ENCODE peak calls at places on chromosomes 12 and 14, in six cellular contexts. L, N, C, X, O and E are unnamed samples.
A peak's percentile ranks its signal among the peaks of the same experiment; 100 is the strongest.

GRCh38 chr12:38664661-38665269 is 240.6 kb downstream of the CPNE8 start:
- DNase-seq in L (no peak), N (no peak), C (peak; percentile 58), X (no peak), O (peak; percentile 33), E (peak; percentile 17)

GRCh38 chr12:124842073-124842749 is 21.5 kb downstream of the SCARB1 start:
- DNase-seq in L (no peak), N (no peak), C (no peak), X (no peak), O (no peak), E (no peak)

GRCh38 chr14:53783256-53783655 is 173.4 kb downstream of the BMP4 start:
- DNase-seq in L (no peak), N (no peak), C (no peak), X (no peak), O (no peak), E (no peak)

GRCh38 chr12:131943389-131943788 is 6.4 kb upstream of the EP400 start:
- DNase-seq in L (peak; percentile 27), N (no peak), C (no peak), X (no peak), O (no peak), E (no peak)

GRCh38 chr12:46904406-46905240 is 78.8 kb upstream of the SLC38A4 start:
- DNase-seq in L (no peak), N (peak; percentile 27), C (no peak), X (no peak), O (no peak), E (no peak)

GRCh38 chr12:91100901-91101300 is 10.4 kb downstream of the LUM start:
- DNase-seq in L (no peak), N (no peak), C (no peak), X (no peak), O (no peak), E (no peak)

GRCh38 chr14:59377991-59378720 is 87.0 kb downstream of the GPR135 start:
- DNase-seq in L (no peak), N (no peak), C (no peak), X (no peak), O (peak; percentile 75), E (no peak)

GRCh38 chr14:69346710-69347109 is 51.4 kb downstream of the ERH start:
- DNase-seq in L (peak; percentile 87), N (no peak), C (peak; percentile 77), X (peak; percentile 95), O (peak; percentile 39), E (peak; percentile 35)

GRCh38 chr14:85535916-85536834 is 6.2 kb downstream of the FLRT2 start:
- DNase-seq in L (no peak), N (peak; percentile 79), C (peak; percentile 65), X (no peak), O (peak; percentile 78), E (no peak)

GRCh38 chr12:43921666-43922337 is 85.9 kb downstream of the TMEM117 start:
- DNase-seq in L (no peak), N (peak; percentile 52), C (peak; percentile 70), X (no peak), O (peak; percentile 7), E (no peak)

GRCh38 chr14:103257211-103257962 is 76.7 kb upstream of the EIF5 start:
- DNase-seq in L (no peak), N (peak; percentile 29), C (no peak), X (peak; percentile 10), O (peak; percentile 47), E (no peak)

GRCh38 chr14:103724116-103724515 is 8.5 kb downstream of the ZFYVE21 start:
- DNase-seq in L (no peak), N (peak; percentile 36), C (no peak), X (no peak), O (no peak), E (no peak)

GRCh38 chr14:100011568-100012325 is 53.5 kb upstream of the EVL start:
- DNase-seq in L (no peak), N (peak; percentile 26), C (no peak), X (no peak), O (no peak), E (no peak)

GRCh38 chr14:37584211-37585100 is 10.6 kb downstream of the FOXA1 start:
- DNase-seq in L (peak; percentile 45), N (no peak), C (no peak), X (peak; percentile 67), O (no peak), E (no peak)

GRCh38 chr14:23359167-23359626 is 5.8 kb downstream of the EFS start:
- DNase-seq in L (peak; percentile 18), N (no peak), C (no peak), X (no peak), O (no peak), E (no peak)

GRCh38 chr12:132175496-132176357 is 31.5 kb downstream of the NOC4L start:
- DNase-seq in L (no peak), N (no peak), C (no peak), X (no peak), O (no peak), E (no peak)

GRCh38 chr12:71896171-71896570 is 42.5 kb upstream of the TPH2 start:
- DNase-seq in L (no peak), N (no peak), C (no peak), X (no peak), O (peak; percentile 19), E (no peak)

GRCh38 chr12:108211161-108211560 is 82.1 kb downstream of the WSCD2 start:
- DNase-seq in L (no peak), N (no peak), C (no peak), X (no peak), O (no peak), E (no peak)

GRCh38 chr14:101772770-101773169 is 11.3 kb downstream of the PPP2R5C start:
- DNase-seq in L (no peak), N (no peak), C (no peak), X (no peak), O (no peak), E (no peak)

GRCh38 chr12:91577586-91578539 is 395.2 kb upstream of the DCN start:
- DNase-seq in L (no peak), N (peak; percentile 35), C (peak; percentile 23), X (no peak), O (peak; percentile 43), E (no peak)

GRCh38 chr14:51157012-51157411 is 62.1 kb upstream of the TRIM9 start:
- DNase-seq in L (no peak), N (peak; percentile 8), C (peak; percentile 42), X (no peak), O (peak; percentile 18), E (no peak)

GRCh38 chr14:32134448-32135070 is 57.5 kb downstream of the ARHGAP5 start:
- DNase-seq in L (no peak), N (peak; percentile 59), C (no peak), X (no peak), O (peak; percentile 75), E (no peak)

GRCh38 chr12:91347686-91348085 is 165.1 kb upstream of the DCN start:
- DNase-seq in L (no peak), N (no peak), C (no peak), X (no peak), O (no peak), E (no peak)

GRCh38 chr12:79420146-79420618 is 270.6 kb downstream of the PAWR start:
- DNase-seq in L (no peak), N (peak; percentile 95), C (peak; percentile 86), X (no peak), O (peak; percentile 81), E (peak; percentile 21)

GRCh38 chr12:10940389-10940788 is 1.3 kb upstream of the TAS2R14 start:
- DNase-seq in L (no peak), N (peak; percentile 87), C (peak; percentile 84), X (no peak), O (peak; percentile 33), E (no peak)

GRCh38 chr12:573226-573625 is 90.0 kb downstream of the NINJ2 start:
- DNase-seq in L (no peak), N (no peak), C (no peak), X (no peak), O (no peak), E (no peak)

GRCh38 chr12:113569841-113570240 is 98.2 kb upstream of the LHX5 start:
- DNase-seq in L (no peak), N (no peak), C (no peak), X (no peak), O (no peak), E (no peak)

GRCh38 chr12:47935196-47935595 is 28.2 kb upstream of the TMEM106C start:
- DNase-seq in L (peak; percentile 30), N (peak; percentile 82), C (no peak), X (no peak), O (peak; percentile 85), E (no peak)

GRCh38 chr12:57428965-57429364 is 1.9 kb downstream of the R3HDM2 start:
- DNase-seq in L (no peak), N (no peak), C (no peak), X (no peak), O (no peak), E (no peak)

GRCh38 chr12:110343921-110344555 is 59.5 kb downstream of the ANAPC7 start:
- DNase-seq in L (no peak), N (no peak), C (no peak), X (no peak), O (no peak), E (no peak)
- H2BK15ac ChIP-seq in L (no peak overlapping the region), N (no peak overlapping the region), C (no peak overlapping the region), X (no peak overlapping the region), O (no peak overlapping the region), E (no peak overlapping the region)

GRCh38 chr14:64605926-64606685 is 56.3 kb downstream of the PPP1R36 start:
- DNase-seq in L (no peak), N (peak; percentile 25), C (no peak), X (peak; percentile 33), O (no peak), E (no peak)
- H2BK15ac ChIP-seq in L (no peak overlapping the region), N (peak overlapping the region; percentile 43), C (no peak overlapping the region), X (peak overlapping the region; percentile 67), O (no peak overlapping the region), E (no peak overlapping the region)

DNA sequence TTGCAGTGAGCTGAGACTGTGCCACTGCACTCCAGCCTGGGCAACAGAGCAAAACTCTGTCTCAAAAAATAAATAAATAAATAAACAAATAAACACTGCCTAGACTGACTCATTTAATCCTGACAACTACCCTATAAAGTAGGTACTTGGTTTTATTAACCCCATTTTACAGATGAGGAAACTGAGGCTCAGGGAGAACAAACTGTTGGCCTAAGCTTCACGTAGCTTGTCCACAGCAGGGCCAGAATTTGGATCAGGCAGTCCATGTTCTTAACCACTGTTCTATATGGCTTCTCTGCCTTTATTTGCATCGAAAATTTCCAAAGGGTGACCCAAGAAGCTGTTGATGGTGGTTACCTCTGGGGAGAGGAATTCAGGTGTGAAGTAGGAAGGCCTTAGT is 5.7 kb upstream of the POP5 start:
- DNase-seq in L (no peak), N (no peak), C (no peak), X (no peak), O (no peak), E (no peak)
- H2BK15ac ChIP-seq in L (no peak overlapping the region), N (no peak overlapping the region), C (no peak overlapping the region), X (no peak overlapping the region), O (no peak overlapping the region), E (no peak overlapping the region)

GRCh38 chr12:93093243-93093642 is 164.1 kb upstream of the EEA1 start:
- DNase-seq in L (no peak), N (no peak), C (no peak), X (no peak), O (no peak), E (no peak)
- H2BK15ac ChIP-seq in L (no peak overlapping the region), N (no peak overlapping the region), C (no peak overlapping the region), X (no peak overlapping the region), O (no peak overlapping the region), E (no peak overlapping the region)